ENCODE peak calls at places on chromosomes 12 and 14, in nine cellular contexts. K, T, X, S, P, E, R, W and B are unnamed samples.

GRCh38 chr12:91367234-91367849 is 184.7 kb upstream of the DCN start:
- DNase-seq in S (no peak), E (no peak), W (no peak), X (no peak), R (no peak), T (peak; percentile 52), K (peak; percentile 18), P (no peak), B (no peak)

GRCh38 chr14:23941230-23941629 is 12.3 kb upstream of the DHRS4 start:
- DNase-seq in S (no peak), W (no peak), R (no peak), P (no peak), E (no peak), K (no peak), X (no peak), T (no peak), B (no peak)

GRCh38 chr14:56501909-56502530 is 77.6 kb upstream of the TMEM260 start:
- DNase-seq in E (no peak), W (no peak), R (no peak), K (no peak), T (no peak), X (no peak), S (no peak), P (no peak), B (no peak)

GRCh38 chr12:110253176-110253575 is 27.9 kb upstream of the ATP2A2 start:
- DNase-seq in R (no peak), X (no peak), E (peak; percentile 59), T (peak; percentile 45), P (peak; percentile 64), K (peak; percentile 61), W (peak; percentile 80), S (peak; percentile 79), B (no peak)

GRCh38 chr12:110694330-110694891 is 5.5 kb upstream of the HVCN1 start:
- DNase-seq in P (peak; percentile 53), K (no peak), T (peak; percentile 22), S (peak; percentile 70), X (no peak), E (peak; percentile 39), W (peak; percentile 73), R (no peak), B (no peak)

GRCh38 chr12:105212431-105212830 is 23.5 kb downstream of the APPL2 start:
- DNase-seq in R (no peak), T (peak; percentile 74), K (peak; percentile 83), E (no peak), W (no peak), S (no peak), X (no peak), P (no peak), B (no peak)

GRCh38 chr12:58105225-58106119 is 164.1 kb downstream of the ATP23 start:
- DNase-seq in P (no peak), K (peak; percentile 7), X (no peak), W (no peak), R (no peak), T (peak; percentile 32), S (no peak), E (no peak), B (no peak)

GRCh38 chr14:46573518-46573917 is 78.1 kb downstream of the RPL10L start:
- DNase-seq in K (no peak), X (no peak), P (no peak), W (no peak), S (no peak), E (no peak), R (no peak), T (no peak), B (no peak)

GRCh38 chr12:98478606-98479005 is 36.8 kb upstream of the TMPO start:
- DNase-seq in S (no peak), R (no peak), E (no peak), W (no peak), X (no peak), T (no peak), K (no peak), P (no peak), B (no peak)

GRCh38 chr14:24327303-24327702 is 7.6 kb downstream of the ADCY4 start:
- DNase-seq in E (no peak), P (no peak), K (no peak), X (no peak), T (no peak), W (no peak), R (no peak), S (no peak), B (no peak)

GRCh38 chr12:107759410-107759809 is 1.5 kb downstream of the PRDM4 start:
- DNase-seq in K (peak; percentile 90), R (no peak), X (no peak), S (no peak), T (peak; percentile 65), W (no peak), P (peak; percentile 78), E (no peak), B (no peak)

GRCh38 chr14:23071244-23071974 is 14.1 kb upstream of the CDH24 start:
- DNase-seq in K (peak; percentile 94), R (peak; percentile 55), W (peak; percentile 92), P (peak; percentile 87), X (peak; percentile 82), E (peak; percentile 82), S (peak; percentile 95), T (peak; percentile 96), B (peak; percentile 55)

GRCh38 chr14:105537580-105538474 is 11.4 kb downstream of the TMEM121 start:
- DNase-seq in S (peak; percentile 68), W (no peak), R (peak; percentile 61), X (no peak), P (peak; percentile 89), K (no peak), T (peak; percentile 19), E (peak; percentile 54), B (peak; percentile 48)
- H3K27ac ChIP-seq in S (no peak overlapping the region), W (no peak overlapping the region), R (no peak overlapping the region), X (no peak overlapping the region), P (no peak overlapping the region), K (no peak overlapping the region), T (no peak overlapping the region), E (no peak overlapping the region), B (no peak overlapping the region)

DNA sequence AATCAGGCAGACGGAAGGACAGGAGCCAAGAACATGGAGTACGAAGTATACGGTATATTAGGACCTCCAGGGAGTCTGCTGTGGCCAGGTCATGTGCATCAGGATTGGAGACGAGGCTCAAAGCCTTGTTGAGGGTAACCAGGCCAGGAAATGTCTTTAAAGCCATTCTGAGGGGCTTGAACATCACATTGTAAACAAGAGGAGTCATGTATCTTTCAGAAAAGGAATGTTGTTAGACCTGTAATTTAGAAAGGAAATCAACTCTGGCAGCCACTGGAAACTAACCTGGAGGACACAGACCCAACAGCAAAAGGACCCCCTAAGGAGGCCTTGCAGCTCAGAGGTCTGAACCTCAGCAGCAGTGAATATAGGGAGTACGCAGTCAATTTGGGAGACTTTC is 7.5 kb downstream of the MAP3K9 start:
- DNase-seq in R (no peak), P (no peak), K (no peak), W (no peak), S (no peak), T (no peak), E (no peak), X (no peak), B (no peak)
- H3K27ac ChIP-seq in R (no peak overlapping the region), P (no peak overlapping the region), K (no peak overlapping the region), W (no peak overlapping the region), S (no peak overlapping the region), T (no peak overlapping the region), E (no peak overlapping the region), X (no peak overlapping the region), B (no peak overlapping the region)

GRCh38 chr12:54683388-54683787 is 35.2 kb upstream of the DCD start:
- DNase-seq in K (no peak), R (no peak), E (no peak), X (no peak), T (no peak), S (no peak), P (no peak), W (no peak), B (no peak)

GRCh38 chr12:54684636-54685630 is 36.8 kb upstream of the DCD start:
- DNase-seq in P (no peak), T (no peak), W (no peak), R (no peak), S (no peak), X (no peak), K (no peak), E (no peak), B (no peak)

GRCh38 chr12:54680374-54680773 is 32.2 kb upstream of the DCD start:
- DNase-seq in P (no peak), R (no peak), E (no peak), T (peak; percentile 9), W (no peak), K (peak; percentile 10), S (no peak), X (no peak), B (no peak)

GRCh38 chr12:54678131-54678530 is 30.0 kb upstream of the DCD start:
- DNase-seq in K (no peak), P (no peak), S (no peak), W (no peak), X (no peak), E (no peak), R (no peak), T (no peak), B (no peak)

GRCh38 chr12:54682674-54683073 is 34.5 kb upstream of the DCD start:
- DNase-seq in W (no peak), T (no peak), S (no peak), E (no peak), K (no peak), X (no peak), P (no peak), R (no peak), B (no peak)
- H3K27ac ChIP-seq in W (no peak overlapping the region), T (no peak overlapping the region), S (no peak overlapping the region), E (no peak overlapping the region), K (no peak overlapping the region), X (no peak overlapping the region), P (no peak overlapping the region), R (no peak overlapping the region), B (no peak overlapping the region)

GRCh38 chr12:4031703-4032291 is 158.6 kb upstream of the PARP11 start:
- DNase-seq in X (no peak), E (peak; percentile 36), S (peak; percentile 74), K (peak; percentile 20), R (no peak), P (no peak), T (peak; percentile 49), W (no peak), B (no peak)
- H3K27ac ChIP-seq in X (peak overlapping the region; percentile 98), E (peak overlapping the region; percentile 41), S (peak overlapping the region; percentile 65), K (peak overlapping the region; percentile 50), R (no peak overlapping the region), P (peak overlapping the region; percentile 78), T (no peak overlapping the region), W (peak overlapping the region; percentile 59), B (no peak overlapping the region)

DNA sequence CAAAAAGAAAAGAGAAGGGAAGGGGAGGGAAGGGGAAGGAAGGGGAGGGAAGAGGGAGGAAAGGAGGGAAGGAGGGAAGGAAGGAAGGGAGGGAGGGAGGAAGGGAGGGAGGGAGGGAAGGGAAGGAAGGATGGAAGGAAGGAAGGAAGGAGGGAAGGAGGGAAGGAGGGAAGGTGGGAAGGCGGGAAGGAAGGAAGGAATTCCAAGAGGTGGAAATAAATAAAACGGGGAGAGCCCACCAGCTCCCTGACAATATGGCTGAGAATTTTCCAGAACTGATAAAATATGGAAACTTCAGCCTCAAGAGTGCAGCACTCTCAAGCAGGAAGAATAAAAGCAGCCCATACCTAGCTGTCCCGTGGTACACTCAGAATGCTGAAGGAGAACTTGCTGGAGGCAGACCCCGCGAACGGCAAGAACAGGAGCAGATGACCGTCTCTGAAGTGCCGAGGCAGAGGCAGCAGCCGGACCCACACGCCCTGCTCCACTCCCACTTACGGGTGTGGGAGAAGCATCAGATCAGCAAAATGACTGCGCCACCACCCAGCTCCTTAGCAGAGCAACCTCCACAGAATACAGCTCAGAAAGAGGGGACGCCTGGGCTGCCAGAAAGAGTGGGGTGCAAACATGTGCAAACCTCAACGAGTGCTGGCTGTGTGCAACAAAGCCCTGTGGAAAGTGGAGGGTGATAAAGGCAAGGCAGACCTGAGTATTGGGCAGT is 34.1 kb upstream of the INF2 start:
- DNase-seq in P (no peak), X (no peak), K (no peak), T (no peak), W (no peak), R (no peak), E (no peak), S (no peak), B (no peak)
- H3K27ac ChIP-seq in P (no peak overlapping the region), X (no peak overlapping the region), K (no peak overlapping the region), T (no peak overlapping the region), W (no peak overlapping the region), R (no peak overlapping the region), E (no peak overlapping the region), S (no peak overlapping the region), B (no peak overlapping the region)